ENCODE peak calls at places on chromosome 21, in five cellular contexts. N, F, B, P and M are unnamed samples.

GRCh38 chr21:28832013-28832714 is 160.5 kb downstream of the LTN1 start:
- DNase-seq in N (no peak), F (no peak), B (no peak), P (no peak), M (no peak)

GRCh38 chr21:41932576-41933258 is 21.1 kb downstream of the C2CD2 start:
- DNase-seq in N (no peak), F (no peak), B (no peak), P (no peak), M (no peak)

GRCh38 chr21:24023936-24024335 is 1583.3 kb downstream of the MRPL39 start:
- DNase-seq in N (no peak), F (no peak), B (no peak), P (no peak), M (no peak)

GRCh38 chr21:41783476-41784150 is 16.8 kb upstream of the RIPK4 start:
- DNase-seq in N (no peak), F (no peak), B (peak; percentile 53), P (no peak), M (no peak)

GRCh38 chr21:43211085-43212071 is 42.6 kb downstream of the CRYAA start:
- DNase-seq in N (no peak), F (no peak), B (peak; percentile 69), P (peak; percentile 72), M (peak; percentile 69)

GRCh38 chr21:20997308-20997632 is 939 bp upstream of the NCAM2 start:
- DNase-seq in N (no peak), F (no peak), B (no peak), P (peak; percentile 23), M (no peak)

GRCh38 chr21:37383784-37384311 is 17.3 kb downstream of the DYRK1A start:
- DNase-seq in N (no peak), F (no peak), B (no peak), P (no peak), M (no peak)

GRCh38 chr21:42315296-42315891 is at the start of gene TFF3:
- DNase-seq in N (no peak), F (no peak), B (no peak), P (no peak), M (no peak)

GRCh38 chr21:36902331-36902730 is 64.1 kb downstream of the HLCS start:
- DNase-seq in N (no peak), F (no peak), B (no peak), P (no peak), M (no peak)

GRCh38 chr21:35932232-35932911 is 128.0 kb downstream of the SETD4 start:
- DNase-seq in N (peak; percentile 80), F (no peak), B (no peak), P (peak; percentile 52), M (no peak)

GRCh38 chr21:41803316-41803715 is 36.5 kb upstream of the RIPK4 start:
- DNase-seq in N (no peak), F (no peak), B (peak; percentile 66), P (no peak), M (no peak)

GRCh38 chr21:28375708-28376385 is 616.8 kb downstream of the LTN1 start:
- DNase-seq in N (peak; percentile 21), F (no peak), B (no peak), P (no peak), M (no peak)

GRCh38 chr21:21039624-21040023 is 41.4 kb downstream of the NCAM2 start:
- DNase-seq in N (no peak), F (no peak), B (no peak), P (no peak), M (no peak)

GRCh38 chr21:40291560-40291959 is 424.3 kb downstream of the PCP4 start:
- DNase-seq in N (no peak), F (no peak), B (no peak), P (no peak), M (no peak)
- H3K27ac ChIP-seq in N (no peak overlapping the region), F (no peak overlapping the region), B (no peak overlapping the region), P (no peak overlapping the region), M (no peak overlapping the region)

DNA sequence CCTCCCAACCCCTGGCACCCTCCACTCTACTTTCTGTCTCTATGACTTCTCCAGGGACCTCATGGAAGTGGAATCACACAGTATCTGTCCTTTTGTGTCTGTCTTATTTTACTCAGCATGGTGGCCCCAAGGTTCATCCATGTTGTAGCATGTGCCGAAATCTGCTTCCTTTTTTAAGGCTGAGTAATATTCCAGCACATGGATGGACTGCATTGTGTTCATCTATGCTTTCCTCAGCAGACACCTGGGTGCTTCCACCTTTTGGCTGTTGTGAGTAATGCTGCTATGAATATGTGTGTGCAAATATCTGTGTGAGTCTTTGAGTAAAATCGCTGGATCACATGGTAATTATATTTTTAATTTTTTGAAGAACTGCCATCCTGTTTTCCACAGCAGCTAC is 1.6 kb upstream of the PFKL start:
- DNase-seq in N (no peak), F (no peak), B (no peak), P (no peak), M (no peak)
- H3K4me3 ChIP-seq in N (no peak overlapping the region), F (no peak overlapping the region), B (no peak overlapping the region), P (no peak overlapping the region), M (no peak overlapping the region)

GRCh38 chr21:25857308-25858099 is 122.7 kb downstream of the GABPA start:
- DNase-seq in N (no peak), F (no peak), B (no peak), P (no peak), M (no peak)
- H3K27ac ChIP-seq in N (no peak overlapping the region), F (no peak overlapping the region), B (no peak overlapping the region), P (no peak overlapping the region), M (no peak overlapping the region)

GRCh38 chr21:44921928-44922327 is 1.2 kb upstream of the ITGB2 start:
- DNase-seq in N (no peak), F (no peak), B (no peak), P (no peak), M (no peak)

GRCh38 chr21:44919913-44920693 is 596 bp downstream of the ITGB2 start:
- DNase-seq in N (no peak), F (no peak), B (no peak), P (no peak), M (no peak)

GRCh38 chr21:44918581-44919033 is 2.1 kb downstream of the ITGB2 start:
- DNase-seq in N (no peak), F (no peak), B (no peak), P (no peak), M (no peak)

GRCh38 chr21:44919111-44919912 is 1.4 kb downstream of the ITGB2 start:
- DNase-seq in N (no peak), F (no peak), B (no peak), P (no peak), M (no peak)

GRCh38 chr21:44920694-44921604 is at the start of gene ITGB2:
- DNase-seq in N (no peak), F (no peak), B (no peak), P (no peak), M (no peak)
- H3K4me3 ChIP-seq in N (no peak within 1 kb of the TSS), F (peak within 1 kb of the TSS; percentile 63), B (no peak within 1 kb of the TSS), P (no peak within 1 kb of the TSS), M (peak within 1 kb of the TSS; percentile 10)

GRCh38 chr21:33199516-33200217 is 30.1 kb upstream of the IFNAR2 start:
- DNase-seq in N (peak; percentile 82), F (peak; percentile 74), B (no peak), P (peak; percentile 93), M (no peak)

GRCh38 chr21:33197546-33197945 is 32.2 kb upstream of the IFNAR2 start:
- DNase-seq in N (no peak), F (no peak), B (no peak), P (peak; percentile 87), M (no peak)

GRCh38 chr21:33196956-33197374 is 32.8 kb upstream of the IFNAR2 start:
- DNase-seq in N (no peak), F (no peak), B (no peak), P (peak; percentile 86), M (peak; percentile 77)

GRCh38 chr21:33201945-33202344 is 27.8 kb upstream of the IFNAR2 start:
- DNase-seq in N (no peak), F (no peak), B (no peak), P (no peak), M (no peak)

GRCh38 chr21:33198346-33199135 is 31.2 kb upstream of the IFNAR2 start:
- DNase-seq in N (no peak), F (no peak), B (no peak), P (peak; percentile 86), M (no peak)
- H3K27ac ChIP-seq in N (no peak overlapping the region), F (peak overlapping the region; percentile 31), B (no peak overlapping the region), P (peak overlapping the region; percentile 58), M (no peak overlapping the region)

GRCh38 chr21:45972353-45972715 is 9.2 kb upstream of the COL6A1 start:
- DNase-seq in N (no peak), F (no peak), B (no peak), P (no peak), M (no peak)
- H3K4me3 ChIP-seq in N (peak overlapping the region; percentile 25), F (peak overlapping the region; percentile 75), B (no peak overlapping the region), P (peak overlapping the region; percentile 29), M (peak overlapping the region; percentile 61)

DNA sequence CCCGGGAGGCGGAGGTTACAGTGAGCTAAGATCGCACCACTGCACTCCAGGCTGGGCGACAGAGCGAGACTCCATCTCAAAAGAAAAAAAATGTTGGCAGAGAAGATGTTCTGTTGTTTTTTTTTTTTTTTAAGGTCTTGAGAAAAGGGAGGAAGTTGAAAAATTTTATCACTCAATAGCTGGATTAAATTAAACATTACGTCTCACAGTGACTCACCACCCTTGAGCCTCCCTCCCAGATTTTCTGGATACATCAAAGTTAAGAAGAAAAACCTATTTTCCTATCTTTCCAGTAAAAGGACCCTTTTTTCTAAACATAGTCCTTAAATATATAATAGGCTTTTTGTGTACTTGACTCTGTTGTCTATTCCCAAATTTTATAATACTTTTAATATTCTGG is 35.5 kb downstream of the IFNAR1 start:
- DNase-seq in N (no peak), F (no peak), B (no peak), P (no peak), M (no peak)
- H3K27ac ChIP-seq in N (peak overlapping the region; percentile 70), F (peak overlapping the region; percentile 52), B (no peak overlapping the region), P (peak overlapping the region; percentile 36), M (peak overlapping the region; percentile 48)

GRCh38 chr21:38747796-38748195 is 57.9 kb upstream of the ETS2 start:
- DNase-seq in N (no peak), F (no peak), B (no peak), P (no peak), M (no peak)
- H3K4me3 ChIP-seq in N (no peak overlapping the region), F (no peak overlapping the region), B (no peak overlapping the region), P (no peak overlapping the region), M (no peak overlapping the region)